ENCODE peak calls at places on chromosomes 12 and 14, in four cellular contexts. One of them, this sample, is unnamed.

GRCh38 chr14:44154889-44155288 is 352.2 kb downstream of the FSCB start:
- DNase-seq in HepG2: no peak
- DNase-seq in SK-N-SH: no peak
- DNase-seq in H1: no peak
- DNase-seq in this sample: no peak

GRCh38 chr12:56158926-56159461 is 835 bp downstream of the MYL6 start:
- DNase-seq in HepG2: peak
- DNase-seq in SK-N-SH: peak
- DNase-seq in H1: peak
- DNase-seq in this sample: no peak

GRCh38 chr12:2960996-2961616 is 1.9 kb downstream of the TEAD4 start:
- DNase-seq in H1: peak
- DNase-seq in HepG2: no peak
- DNase-seq in SK-N-SH: no peak
- DNase-seq in this sample: no peak

GRCh38 chr14:67228325-67228984 is 12.8 kb upstream of the PALS1 start:
- DNase-seq in H1: no peak
- DNase-seq in HepG2: no peak
- DNase-seq in SK-N-SH: no peak
- DNase-seq in this sample: no peak

GRCh38 chr12:56387152-56387551 is 24.5 kb upstream of the APOF start:
- DNase-seq in SK-N-SH: no peak
- DNase-seq in HepG2: no peak
- DNase-seq in H1: no peak
- DNase-seq in this sample: no peak

GRCh38 chr12:22935501-22935900 is 310.5 kb downstream of the ETNK1 start:
- DNase-seq in SK-N-SH: no peak
- DNase-seq in H1: no peak
- DNase-seq in HepG2: no peak
- DNase-seq in this sample: no peak

GRCh38 chr14:33686218-33686617 is 264.7 kb downstream of the EGLN3 start:
- DNase-seq in H1: no peak
- DNase-seq in HepG2: no peak
- DNase-seq in SK-N-SH: no peak
- DNase-seq in this sample: no peak

GRCh38 chr14:55270832-55271571 is at the start of gene FBXO34:
- DNase-seq in SK-N-SH: peak
- DNase-seq in H1: peak
- DNase-seq in HepG2: peak
- DNase-seq in this sample: peak

GRCh38 chr12:57129311-57130288 is 1.3 kb downstream of the LRP1 start:
- DNase-seq in HepG2: no peak
- DNase-seq in SK-N-SH: peak
- DNase-seq in H1: no peak
- DNase-seq in this sample: no peak

GRCh38 chr14:38958589-38958988 is 144.4 kb downstream of the SEC23A start:
- DNase-seq in HepG2: no peak
- DNase-seq in H1: no peak
- DNase-seq in SK-N-SH: no peak
- DNase-seq in this sample: no peak

GRCh38 chr12:95624544-95624943 is 73.3 kb upstream of the USP44 start:
- DNase-seq in H1: no peak
- DNase-seq in HepG2: peak
- DNase-seq in SK-N-SH: no peak
- DNase-seq in this sample: no peak

GRCh38 chr14:57871487-57872080 is 5.7 kb upstream of the SLC35F4 start:
- DNase-seq in HepG2: peak
- DNase-seq in SK-N-SH: peak
- DNase-seq in H1: peak
- DNase-seq in this sample: peak

GRCh38 chr14:72783741-72784140 is 110.2 kb downstream of the DPF3 start:
- DNase-seq in H1: peak
- DNase-seq in SK-N-SH: no peak
- DNase-seq in HepG2: no peak
- DNase-seq in this sample: no peak

GRCh38 chr12:3998968-3999792 is 126.0 kb upstream of the PARP11 start:
- DNase-seq in HepG2: peak
- DNase-seq in SK-N-SH: no peak
- DNase-seq in H1: no peak
- DNase-seq in this sample: no peak

GRCh38 chr14:74065746-74066575 is 18.3 kb downstream of the ALDH6A1 start:
- DNase-seq in SK-N-SH: no peak
- DNase-seq in HepG2: no peak
- DNase-seq in H1: no peak
- DNase-seq in this sample: no peak

GRCh38 chr12:101051901-101052550 is 158.0 kb downstream of the SLC5A8 start:
- DNase-seq in SK-N-SH: peak
- DNase-seq in HepG2: peak
- DNase-seq in H1: no peak
- DNase-seq in this sample: no peak

GRCh38 chr12:132100306-132101065 is 43.6 kb downstream of the DDX51 start:
- DNase-seq in H1: no peak
- DNase-seq in SK-N-SH: no peak
- DNase-seq in HepG2: no peak
- DNase-seq in this sample: no peak

GRCh38 chr14:99028521-99028920 is 243.5 kb downstream of the BCL11B start:
- DNase-seq in H1: no peak
- DNase-seq in HepG2: no peak
- DNase-seq in SK-N-SH: no peak
- DNase-seq in this sample: no peak

GRCh38 chr12:23066095-23066494 is 441.1 kb downstream of the ETNK1 start:
- DNase-seq in H1: no peak
- DNase-seq in SK-N-SH: no peak
- DNase-seq in HepG2: no peak
- DNase-seq in this sample: no peak

GRCh38 chr12:11717533-11717961 is 68.1 kb downstream of the ETV6 start:
- DNase-seq in HepG2: peak
- DNase-seq in SK-N-SH: no peak
- DNase-seq in H1: no peak
- DNase-seq in this sample: peak

GRCh38 chr14:67191768-67192290 is 2.6 kb downstream of the GARIN2 start:
- DNase-seq in H1: no peak
- DNase-seq in SK-N-SH: no peak
- DNase-seq in HepG2: no peak
- DNase-seq in this sample: no peak

GRCh38 chr12:1795221-1795784 is 25.1 kb upstream of the LRTM2 start:
- DNase-seq in SK-N-SH: peak
- DNase-seq in H1: no peak
- DNase-seq in HepG2: no peak
- DNase-seq in this sample: no peak

GRCh38 chr12:116143883-116144266 is 133.6 kb downstream of the MED13L start:
- DNase-seq in SK-N-SH: no peak
- DNase-seq in H1: no peak
- DNase-seq in HepG2: no peak
- DNase-seq in this sample: no peak

GRCh38 chr14:72898448-72898847 is 4.5 kb upstream of the DPF3 start:
- DNase-seq in SK-N-SH: no peak
- DNase-seq in HepG2: no peak
- DNase-seq in H1: no peak
- DNase-seq in this sample: no peak

GRCh38 chr12:116246490-116247179 is 30.9 kb downstream of the MED13L start:
- DNase-seq in HepG2: no peak
- DNase-seq in SK-N-SH: no peak
- DNase-seq in H1: no peak
- DNase-seq in this sample: no peak

GRCh38 chr14:56331815-56332214 is 213.6 kb downstream of the PELI2 start:
- DNase-seq in H1: no peak
- DNase-seq in SK-N-SH: peak
- DNase-seq in HepG2: no peak
- DNase-seq in this sample: no peak

GRCh38 chr12:27824126-27824842 is 44.2 kb upstream of the MANSC4 start:
- DNase-seq in H1: no peak
- DNase-seq in SK-N-SH: no peak
- DNase-seq in HepG2: no peak
- DNase-seq in this sample: peak

GRCh38 chr12:125263385-125263784 is 198.2 kb downstream of the AACS start:
- DNase-seq in SK-N-SH: no peak
- DNase-seq in H1: no peak
- DNase-seq in HepG2: no peak
- DNase-seq in this sample: no peak

GRCh38 chr14:72722201-72722785 is 171.6 kb downstream of the DPF3 start:
- DNase-seq in H1: no peak
- DNase-seq in HepG2: no peak
- DNase-seq in SK-N-SH: no peak
- DNase-seq in this sample: no peak

GRCh38 chr12:4824415-4824814 is 85.3 kb upstream of the KCNA1 start:
- DNase-seq in HepG2: no peak
- DNase-seq in SK-N-SH: no peak
- DNase-seq in H1: no peak
- DNase-seq in this sample: no peak

GRCh38 chr12:120940799-120941198 is 36.6 kb upstream of the SPPL3 start:
- DNase-seq in SK-N-SH: no peak
- DNase-seq in HepG2: no peak
- DNase-seq in H1: no peak
- DNase-seq in this sample: no peak

GRCh38 chr12:120941412-120941811 is 36.9 kb upstream of the HNF1A start:
- DNase-seq in H1: no peak
- DNase-seq in HepG2: no peak
- DNase-seq in SK-N-SH: no peak
- DNase-seq in this sample: no peak

GRCh38 chr12:120939954-120940353 is 35.8 kb upstream of the SPPL3 start:
- DNase-seq in H1: no peak
- DNase-seq in SK-N-SH: no peak
- DNase-seq in HepG2: no peak
- DNase-seq in this sample: no peak

GRCh38 chr12:120941846-120942405 is 36.4 kb upstream of the HNF1A start:
- DNase-seq in SK-N-SH: no peak
- DNase-seq in HepG2: no peak
- DNase-seq in H1: no peak
- DNase-seq in this sample: no peak

GRCh38 chr12:120944645-120945217 is 33.6 kb upstream of the HNF1A start:
- DNase-seq in SK-N-SH: peak
- DNase-seq in H1: peak
- DNase-seq in HepG2: no peak
- DNase-seq in this sample: no peak
- TF ChIP-seq TCF12 in SK-N-SH: no peak
- TF ChIP-seq TCF12 in H1: no peak
- TF ChIP-seq TCF12 in HepG2: no peak
- TF ChIP-seq TCF12 in this sample: no peak

DNA sequence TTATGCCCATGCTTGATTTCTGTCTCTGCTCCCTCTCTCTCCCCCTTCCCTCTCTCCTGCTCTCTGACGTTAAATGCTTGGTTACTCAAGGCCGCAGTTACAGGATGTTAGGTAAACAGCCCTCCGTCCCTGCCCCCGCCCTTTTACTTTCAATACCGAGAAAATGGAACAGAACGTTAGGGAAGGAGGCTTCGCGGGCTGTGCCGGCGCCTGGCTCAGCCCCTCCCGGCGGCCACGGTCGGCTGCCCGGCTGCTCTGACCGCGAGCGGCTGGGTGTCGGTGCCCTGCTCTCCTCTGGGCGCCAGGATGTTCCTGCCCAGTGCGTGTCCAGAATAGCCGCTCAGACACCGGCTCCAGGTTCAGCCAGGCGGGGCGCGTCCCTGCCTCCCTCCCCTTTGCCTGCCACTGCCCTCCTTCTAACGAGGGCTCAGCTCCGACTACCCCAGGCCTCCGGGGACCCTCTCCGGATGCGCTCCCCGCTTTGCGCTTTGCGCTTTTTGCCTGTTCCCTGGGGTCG is 166.1 kb downstream of the ADCK1 start:
- DNase-seq in HepG2: peak
- DNase-seq in SK-N-SH: peak
- DNase-seq in H1: peak
- DNase-seq in this sample: peak
- TF ChIP-seq TCF12 in HepG2: no peak
- TF ChIP-seq TCF12 in SK-N-SH: no peak
- TF ChIP-seq TCF12 in H1: no peak
- TF ChIP-seq TCF12 in this sample: no peak

GRCh38 chr12:106901276-106901675 is 54.4 kb upstream of the TMEM263 start:
- DNase-seq in HepG2: no peak
- DNase-seq in SK-N-SH: no peak
- DNase-seq in H1: no peak
- DNase-seq in this sample: no peak

GRCh38 chr12:106902053-106902452 is 53.7 kb upstream of the TMEM263 start:
- DNase-seq in H1: no peak
- DNase-seq in SK-N-SH: no peak
- DNase-seq in HepG2: no peak
- DNase-seq in this sample: no peak

GRCh38 chr12:106903241-106903950 is 52.3 kb upstream of the TMEM263 start:
- DNase-seq in HepG2: peak
- DNase-seq in SK-N-SH: peak
- DNase-seq in H1: peak
- DNase-seq in this sample: no peak

GRCh38 chr12:106898001-106898966 is 57.4 kb upstream of the TMEM263 start:
- DNase-seq in SK-N-SH: no peak
- DNase-seq in HepG2: no peak
- DNase-seq in H1: no peak
- DNase-seq in this sample: no peak

DNA sequence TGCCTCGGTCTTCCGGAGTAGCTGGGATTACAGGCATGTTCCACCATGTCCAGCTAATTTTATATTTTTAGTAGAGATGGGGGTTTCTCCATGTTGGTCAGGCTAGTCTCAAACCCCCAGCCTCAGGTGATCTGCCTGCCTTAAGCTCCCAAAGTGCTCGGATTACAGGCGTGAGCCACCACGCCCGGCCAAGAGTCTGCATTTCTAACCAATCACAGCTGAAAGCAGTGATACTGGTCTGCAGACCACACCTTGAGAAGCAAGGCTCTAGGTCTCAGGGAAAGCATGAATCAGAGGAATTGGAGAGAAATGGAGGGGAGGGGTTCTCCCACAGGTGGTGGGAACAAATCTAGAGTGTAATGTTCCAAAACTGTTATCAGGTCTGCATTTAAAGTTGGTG is 55.2 kb upstream of the TMEM263 start:
- DNase-seq in H1: no peak
- DNase-seq in HepG2: no peak
- DNase-seq in SK-N-SH: no peak
- DNase-seq in this sample: no peak
- TF ChIP-seq TCF12 in H1: no peak
- TF ChIP-seq TCF12 in HepG2: no peak
- TF ChIP-seq TCF12 in SK-N-SH: no peak
- TF ChIP-seq TCF12 in this sample: no peak

DNA sequence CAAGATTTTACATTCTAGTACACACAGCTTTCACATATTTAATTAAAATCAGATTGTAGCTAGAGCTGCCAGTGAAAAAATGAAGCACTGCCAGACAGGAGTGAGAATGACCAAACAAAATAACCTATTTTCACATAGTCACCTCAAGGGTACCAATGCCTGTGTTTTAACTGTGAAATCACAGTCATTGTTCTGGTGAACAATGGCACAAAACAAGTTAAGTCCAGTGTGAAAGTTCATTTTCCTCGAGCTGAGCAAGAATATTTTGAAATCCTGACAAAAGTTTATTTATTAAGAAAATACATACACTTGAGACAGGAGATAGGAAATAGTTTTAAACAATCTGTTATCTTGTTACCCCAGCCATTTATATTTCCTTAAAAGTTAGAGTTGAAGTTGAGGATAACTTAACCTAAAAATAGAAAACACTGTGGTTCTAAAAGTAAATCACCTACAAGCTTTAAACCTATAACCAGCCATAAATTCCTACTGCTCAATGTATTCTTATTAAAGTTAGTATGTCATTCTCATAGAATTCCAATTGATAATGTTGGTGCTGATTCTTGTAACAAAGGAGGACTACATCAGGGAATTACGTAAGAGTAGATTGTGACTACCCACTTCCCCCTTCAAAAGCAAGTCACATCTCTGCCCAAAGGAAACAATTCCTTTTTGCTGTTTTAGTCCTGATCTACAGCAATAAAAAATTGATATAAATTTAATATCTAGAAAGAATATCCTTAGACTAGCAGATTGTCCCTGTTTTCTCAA is 15.9 kb downstream of the DENND5B start:
- DNase-seq in SK-N-SH: no peak
- DNase-seq in H1: no peak
- DNase-seq in HepG2: peak
- DNase-seq in this sample: no peak
- TF ChIP-seq TCF12 in SK-N-SH: no peak
- TF ChIP-seq TCF12 in H1: no peak
- TF ChIP-seq TCF12 in HepG2: no peak
- TF ChIP-seq TCF12 in this sample: no peak

This sample was measured in GM12878.